ENCODE peak calls at places on chromosomes 3 and 15, in five cellular contexts. X is fibroblast of lung, S is GDM1, N is RCC 7860, P is midbrain. G is an unnamed sample.
A peak's percentile ranks its signal among the peaks of the same experiment; 100 is the strongest.

GRCh38 chr15:31248951-31249350 is 77.7 kb upstream of the KLF13 start:
- DNase-seq in X (no peak), S (no peak), N (no peak), P (no peak), G (no peak)

GRCh38 chr15:66038387-66039116 is 169.3 kb downstream of the RAB11A start:
- DNase-seq in X (no peak), S (no peak), N (no peak), P (no peak), G (no peak)

GRCh38 chr3:169664034-169664820 is 715 bp upstream of the MECOM start:
- DNase-seq in X (peak; percentile 49), S (no peak), N (no peak), P (no peak), G (peak; percentile 18)

GRCh38 chr3:156291269-156292123 is 171.1 kb downstream of the KCNAB1 start:
- DNase-seq in X (no peak), S (no peak), N (no peak), P (no peak), G (no peak)

GRCh38 chr15:64010719-64011118 is 35.6 kb downstream of the DAPK2 start:
- DNase-seq in X (peak; percentile 74), S (peak; percentile 74), N (peak; percentile 94), P (no peak), G (peak; percentile 68)

GRCh38 chr15:36951747-36952247 is 148.6 kb downstream of the MEIS2 start:
- DNase-seq in X (peak; percentile 76), S (no peak), N (peak; percentile 87), P (no peak), G (peak; percentile 75)

GRCh38 chr3:53554559-53555511 is 60.4 kb downstream of the CACNA1D start:
- DNase-seq in X (no peak), S (no peak), N (no peak), P (no peak), G (no peak)

GRCh38 chr3:100993309-100993708 is at the start of gene ABI3BP:
- DNase-seq in X (peak; percentile 84), S (no peak), N (peak; percentile 46), P (no peak), G (peak; percentile 86)

GRCh38 chr3:30443756-30444673 is 162.4 kb upstream of the TGFBR2 start:
- DNase-seq in X (no peak), S (no peak), N (peak; percentile 34), P (no peak), G (no peak)

GRCh38 chr3:65946438-65946837 is 92.3 kb downstream of the MAGI1 start:
- DNase-seq in X (peak; percentile 55), S (no peak), N (no peak), P (no peak), G (peak; percentile 67)

GRCh38 chr3:172946061-172946460 is 195.0 kb downstream of the SPATA16 start:
- DNase-seq in X (no peak), S (no peak), N (no peak), P (no peak), G (no peak)

GRCh38 chr3:187448674-187449073 is 80.5 kb downstream of the RTP4 start:
- DNase-seq in X (no peak), S (no peak), N (no peak), P (no peak), G (no peak)